ENCODE peak calls at places on chromosome 9, in four cellular contexts. G is mesendoderm, B is sigmoid colon, Y is C1 segment of cervical spinal cord. Q is an unnamed sample.

GRCh38 chr9:87677776-87678587 is 47.9 kb upstream of the CTSL start:
- DNase-seq in G (no peak), B (no peak), Y (no peak), Q (no peak)

GRCh38 chr9:90802534-90802933 is 915 bp downstream of the SYK start:
- DNase-seq in G (no peak), B (no peak), Y (no peak), Q (no peak)

GRCh38 chr9:123609844-123610243 is 253.8 kb downstream of the CRB2 start:
- DNase-seq in G (no peak), B (no peak), Y (no peak), Q (no peak)

GRCh38 chr9:125106285-125106893 is 36.9 kb downstream of the SCAI start:
- DNase-seq in G (no peak), B (no peak), Y (no peak), Q (no peak)

GRCh38 chr9:98998441-98999151 is 54.9 kb downstream of the COL15A1 start:
- DNase-seq in G (peak), B (peak), Y (peak), Q (peak)

GRCh38 chr9:86410281-86410680 is 56.1 kb upstream of the TUT7 start:
- DNase-seq in G (peak), B (no peak), Y (no peak), Q (peak)

GRCh38 chr9:98259791-98260190 is 4.3 kb upstream of the TBC1D2 start:
- DNase-seq in G (no peak), B (no peak), Y (no peak), Q (no peak)

GRCh38 chr9:96068511-96068910 is 193.0 kb downstream of the ERCC6L2 start:
- DNase-seq in G (no peak), B (no peak), Y (no peak), Q (no peak)

GRCh38 chr9:125593581-125593980 is 113.4 kb downstream of the MAPKAP1 start:
- DNase-seq in G (no peak), B (no peak), Y (no peak), Q (no peak)

GRCh38 chr9:34506623-34507022 is 16.2 kb downstream of the ENHO start:
- DNase-seq in G (no peak), B (peak), Y (no peak), Q (no peak)

GRCh38 chr9:17116400-17116837 is 18.4 kb upstream of the CNTLN start:
- DNase-seq in G (peak), B (no peak), Y (no peak), Q (peak)

GRCh38 chr9:2243666-2244555 is 228.8 kb downstream of the SMARCA2 start:
- DNase-seq in G (no peak), B (no peak), Y (no peak), Q (no peak)

GRCh38 chr9:125297917-125298316 is 36.3 kb downstream of the GAPVD1 start:
- DNase-seq in G (no peak), B (no peak), Y (no peak), Q (no peak)

GRCh38 chr9:113705938-113706519 is 170.1 kb upstream of the ZNF618 start:
- DNase-seq in G (peak), B (no peak), Y (no peak), Q (peak)